ENCODE peak calls at places on chromosomes 11 and 22, in nine cellular contexts. C, F, V, Z, P, L, E, S and J are unnamed samples.

GRCh38 chr11:120254788-120255518 is 15.0 kb downstream of the POU2F3 start:
- DNase-seq in C (no peak), F (no peak), V (no peak), Z (peak), P (no peak), L (no peak), E (no peak), S (no peak), J (no peak)

GRCh38 chr11:73259406-73260126 is 12.6 kb upstream of the P2RY6 start:
- DNase-seq in C (no peak), F (no peak), V (no peak), Z (no peak), P (no peak), L (no peak), E (no peak), S (no peak), J (no peak)

GRCh38 chr11:62574363-62575057 is 819 bp upstream of the EEF1G start:
- DNase-seq in C (no peak), F (no peak), V (no peak), Z (peak), P (no peak), L (no peak), E (peak), S (peak), J (no peak)

GRCh38 chr11:9089061-9089460 is 2.3 kb downstream of the SCUBE2 start:
- DNase-seq in C (no peak), F (no peak), V (no peak), Z (no peak), P (no peak), L (no peak), E (no peak), S (no peak), J (no peak)

GRCh38 chr11:86938900-86939880 is 16.0 kb downstream of the FZD4 start:
- DNase-seq in C (no peak), F (no peak), V (no peak), Z (peak), P (no peak), L (no peak), E (peak), S (peak), J (no peak)

GRCh38 chr22:25024895-25025294 is 72.4 kb downstream of the KIAA1671 start:
- DNase-seq in C (no peak), F (no peak), V (no peak), Z (no peak), P (no peak), L (no peak), E (no peak), S (no peak), J (no peak)

GRCh38 chr11:126138636-126139540 is 72.6 kb downstream of the RPUSD4 start:
- DNase-seq in C (no peak), F (no peak), V (no peak), Z (no peak), P (no peak), L (no peak), E (no peak), S (no peak), J (no peak)

GRCh38 chr11:46330154-46330886 is 16.9 kb upstream of the DGKZ start:
- DNase-seq in C (no peak), F (no peak), V (no peak), Z (no peak), P (no peak), L (no peak), E (no peak), S (no peak), J (no peak)

GRCh38 chr22:33519140-33519973 is 400.9 kb downstream of the LARGE1 start:
- DNase-seq in C (no peak), F (no peak), V (peak), Z (peak), P (no peak), L (no peak), E (peak), S (peak), J (no peak)

GRCh38 chr11:88231894-88232482 is 56.7 kb upstream of the RAB38 start:
- DNase-seq in C (peak), F (no peak), V (peak), Z (peak), P (no peak), L (no peak), E (peak), S (peak), J (peak)